ENCODE peak calls at places on chromosomes 11 and 22, in nine cellular contexts. D is AG04449, U is nucleus accumbens, J is AG09319, Z is iPS-NIHi11, I is HTR-8/SVneo, T is NCI-H460, Q is AG10803, H is anterior cingulate cortex. X is an unnamed sample.

GRCh38 chr11:61413496-61413895 is 16.3 kb downstream of the CPSF7 start:
- DNase-seq in T (no peak), J (no peak), H (no peak), D (no peak), I (no peak), U (no peak), Z (no peak), Q (peak; percentile 52), X (no peak)

GRCh38 chr11:15673408-15673811 is 558.7 kb downstream of the INSC start:
- DNase-seq in Q (no peak), U (no peak), I (no peak), T (no peak), H (no peak), J (no peak), Z (no peak), D (no peak), X (no peak)

GRCh38 chr11:69558519-69558941 is 77.1 kb downstream of the LINC01488 start:
- DNase-seq in J (no peak), Z (no peak), I (no peak), D (no peak), Q (no peak), U (no peak), T (no peak), H (no peak), X (no peak)

GRCh38 chr11:47359586-47359985 is 7.1 kb upstream of the MYBPC3 start:
- DNase-seq in J (no peak), Z (no peak), I (no peak), U (no peak), T (no peak), D (no peak), Q (no peak), H (no peak), X (no peak)

GRCh38 chr11:35842958-35843357 is 100.9 kb upstream of the LDLRAD3 start:
- DNase-seq in J (no peak), D (no peak), U (no peak), H (no peak), T (no peak), Q (no peak), Z (no peak), I (no peak), X (no peak)

GRCh38 chr11:119990306-119991021 is 147.4 kb downstream of the TRIM29 start:
- DNase-seq in I (no peak), J (no peak), T (no peak), Z (no peak), H (peak; percentile 89), D (no peak), Q (peak; percentile 17), U (peak; percentile 66), X (no peak)

GRCh38 chr11:3093281-3094191 is 36.3 kb upstream of the CARS1 start:
- DNase-seq in Q (no peak), T (no peak), H (no peak), D (no peak), Z (peak; percentile 65), U (no peak), J (no peak), I (no peak), X (no peak)

GRCh38 chr22:29151316-29151715 is 54.4 kb upstream of the EMID1 start:
- DNase-seq in Q (no peak), J (no peak), Z (peak; percentile 43), D (no peak), H (no peak), T (no peak), I (no peak), U (no peak), X (peak; percentile 31)

GRCh38 chr11:130001491-130002351 is 914 bp downstream of the PRDM10 start:
- DNase-seq in J (no peak), Z (peak; percentile 48), H (peak; percentile 60), T (no peak), I (no peak), D (no peak), U (no peak), Q (peak; percentile 29), X (no peak)

GRCh38 chr22:27107824-27108223 is 450.4 kb downstream of the MIAT start:
- DNase-seq in J (peak; percentile 85), Q (peak; percentile 96), D (peak; percentile 87), H (peak; percentile 12), T (no peak), U (no peak), Z (no peak), I (peak; percentile 45), X (peak; percentile 73)

GRCh38 chr11:86397351-86397750 is 22.7 kb downstream of the CCDC81 start:
- DNase-seq in Q (no peak), I (no peak), D (no peak), J (no peak), H (no peak), T (no peak), U (no peak), Z (no peak), X (no peak)

GRCh38 chr22:50218996-50219727 is 18.4 kb downstream of the SELENOO start:
- DNase-seq in T (no peak), H (peak; percentile 31), I (no peak), J (peak; percentile 43), Q (peak; percentile 75), Z (peak; percentile 95), U (no peak), D (no peak), X (peak; percentile 95)

GRCh38 chr11:96014234-96014633 is 90.3 kb upstream of the MTMR2 start:
- DNase-seq in D (no peak), U (no peak), I (no peak), Q (peak; percentile 60), T (no peak), J (no peak), H (no peak), Z (no peak), X (no peak)

GRCh38 chr11:76962583-76963416 is 71.4 kb upstream of the B3GNT6 start:
- DNase-seq in H (no peak), J (no peak), Z (no peak), I (no peak), U (no peak), T (no peak), D (no peak), Q (no peak), X (no peak)

GRCh38 chr22:46055176-46055850 is 78.4 kb upstream of the WNT7B start:
- DNase-seq in U (no peak), Z (no peak), T (no peak), Q (peak; percentile 61), I (no peak), J (no peak), D (no peak), H (no peak), X (peak; percentile 70)

GRCh38 chr11:44826922-44827643 is 100.3 kb downstream of the TSPAN18 start:
- DNase-seq in I (no peak), H (no peak), D (no peak), Q (no peak), T (no peak), J (no peak), U (no peak), Z (no peak), X (no peak)

GRCh38 chr11:69646493-69647201 is 5.7 kb downstream of the CCND1 start:
- DNase-seq in I (no peak), H (no peak), Z (no peak), T (no peak), U (no peak), D (no peak), Q (no peak), J (no peak), X (no peak)

GRCh38 chr11:125517116-125517804 is 21.2 kb upstream of the FEZ1 start:
- DNase-seq in Q (peak; percentile 74), I (no peak), H (peak; percentile 69), T (no peak), U (peak; percentile 35), J (no peak), Z (peak; percentile 88), D (peak; percentile 31), X (peak; percentile 33)

GRCh38 chr22:17700778-17701177 is 62.2 kb downstream of the BCL2L13 start:
- DNase-seq in D (no peak), Z (no peak), I (no peak), Q (peak; percentile 42), T (no peak), U (no peak), H (no peak), J (no peak), X (no peak)

GRCh38 chr22:19207902-19208283 is 29.4 kb upstream of the SLC25A1 start:
- DNase-seq in Q (no peak), T (no peak), J (no peak), Z (no peak), U (no peak), D (no peak), H (no peak), I (no peak), X (no peak)

GRCh38 chr11:86099727-86100320 is 30.9 kb upstream of the PICALM start:
- DNase-seq in I (peak; percentile 24), Z (no peak), D (no peak), U (no peak), Q (peak; percentile 32), T (no peak), H (no peak), J (no peak), X (no peak)

GRCh38 chr22:36419177-36419911 is 31.6 kb upstream of the MYH9 start:
- DNase-seq in T (no peak), J (peak; percentile 74), Z (peak; percentile 23), U (no peak), H (peak; percentile 7), D (no peak), I (no peak), Q (peak; percentile 78), X (peak; percentile 70)

GRCh38 chr11:34492806-34493414 is 20.7 kb downstream of the ELF5 start:
- DNase-seq in H (peak; percentile 55), D (no peak), T (peak; percentile 56), I (peak; percentile 69), J (peak; percentile 22), Z (peak; percentile 68), U (peak; percentile 12), Q (peak; percentile 65), X (peak; percentile 46)

GRCh38 chr11:43419460-43419859 is 60.7 kb downstream of the TTC17 start:
- DNase-seq in Z (peak; percentile 26), T (peak; percentile 26), J (no peak), H (peak; percentile 4), Q (peak; percentile 29), I (peak; percentile 8), D (no peak), U (no peak), X (no peak)

X was measured in ovary.